ENCODE peak calls at places on chromosomes 2 and 18, in six cellular contexts. T is HS-5; D is AG04450; O is Calu3; K is activated CD8-positive, alpha-beta memory T cell treated with anti-CD3 and anti-CD28 coated beads, Interleukin-2, amount 50 U/mL, for 48 hours; I is stimulated activated CD4-positive, alpha-beta T cell treated with anti-CD3 and anti-CD28 coated beads, Interleukin-2, amount 100 ng/mL, for 24 hours. V is an unnamed sample.

GRCh38 chr2:39488450-39488849 is 51.4 kb upstream of the MAP4K3 start:
- DNase-seq in T (peak; percentile 73), O (peak; percentile 63), K (no peak), I (no peak), D (no peak), V (no peak)

GRCh38 chr18:10370716-10371115 is 83.7 kb upstream of the APCDD1 start:
- DNase-seq in T (no peak), K (no peak), O (no peak), D (no peak), I (no peak), V (no peak)

GRCh38 chr2:232795920-232796319 is 19.6 kb upstream of the KCNJ13 start:
- DNase-seq in T (no peak), O (no peak), I (no peak), K (no peak), D (no peak), V (no peak)

GRCh38 chr2:239792649-239793010 is 232.5 kb downstream of the NDUFA10 start:
- DNase-seq in T (no peak), D (no peak), O (no peak), K (peak; percentile 30), I (no peak), V (no peak)

GRCh38 chr2:215635788-215636139 is 199.9 kb upstream of the FN1 start:
- DNase-seq in O (peak; percentile 43), I (no peak), D (no peak), K (no peak), T (no peak), V (no peak)

GRCh38 chr2:21372654-21373053 is 248.9 kb downstream of the TDRD15 start:
- DNase-seq in T (no peak), I (no peak), D (no peak), O (no peak), K (no peak), V (no peak)

GRCh38 chr18:79941473-79942119 is 9.9 kb downstream of the SLC66A2 start:
- DNase-seq in D (no peak), T (no peak), O (no peak), K (peak; percentile 43), I (no peak), V (no peak)

GRCh38 chr2:205858781-205859478 is 176.6 kb downstream of the NRP2 start:
- DNase-seq in O (peak; percentile 30), K (no peak), T (no peak), I (no peak), D (no peak), V (no peak)

GRCh38 chr18:10485475-10485874 is 31.0 kb downstream of the APCDD1 start:
- DNase-seq in T (no peak), I (no peak), D (no peak), O (no peak), K (no peak), V (no peak)

GRCh38 chr2:75787532-75788132 is 76.9 kb upstream of the GCFC2 start:
- DNase-seq in I (no peak), K (no peak), D (no peak), O (no peak), T (no peak), V (no peak)

GRCh38 chr2:122471779-122472178 is 716.3 kb downstream of the TSN start:
- DNase-seq in O (no peak), D (no peak), I (no peak), K (no peak), T (no peak), V (no peak)

GRCh38 chr2:133082034-133082433 is 412.0 kb upstream of the LYPD1 start:
- DNase-seq in D (no peak), K (no peak), O (no peak), T (no peak), I (no peak), V (no peak)

GRCh38 chr2:159300586-159300985 is 14.1 kb upstream of the WDSUB1 start:
- DNase-seq in D (no peak), O (peak; percentile 51), K (no peak), T (no peak), I (no peak), V (no peak)

GRCh38 chr2:108958002-108958401 is 31.0 kb downstream of the EDAR start:
- DNase-seq in I (no peak), K (no peak), T (no peak), O (no peak), D (no peak), V (no peak)

GRCh38 chr2:95314964-95315611 is 17.9 kb downstream of the KCNIP3 start:
- DNase-seq in O (peak; percentile 78), T (no peak), D (no peak), K (no peak), I (no peak), V (peak; percentile 61)

GRCh38 chr2:168201722-168202121 is 45.7 kb downstream of the STK39 start:
- DNase-seq in O (no peak), I (no peak), K (no peak), D (no peak), T (no peak), V (no peak)

GRCh38 chr2:172403881-172404470 is 23.4 kb upstream of the ITGA6 start:
- DNase-seq in I (no peak), D (no peak), K (no peak), T (no peak), O (no peak), V (no peak)

GRCh38 chr2:136049991-136050573 is 64.7 kb upstream of the DARS1 start:
- DNase-seq in O (no peak), D (no peak), T (no peak), I (no peak), K (no peak), V (no peak)

GRCh38 chr18:63365909-63366269 is 1.1 kb downstream of the KDSR start:
- DNase-seq in T (no peak), D (no peak), O (no peak), I (peak; percentile 19), K (peak; percentile 57), V (no peak)

GRCh38 chr18:3135536-3135935 is 84.2 kb downstream of the MYOM1 start:
- DNase-seq in I (no peak), T (no peak), K (no peak), O (no peak), D (no peak), V (no peak)

GRCh38 chr2:17649026-17649425 is 104.6 kb downstream of the SMC6 start:
- DNase-seq in D (no peak), O (no peak), K (no peak), I (no peak), T (no peak), V (no peak)

GRCh38 chr2:74991977-74992376 is 33.5 kb downstream of the POLE4 start:
- DNase-seq in O (no peak), K (no peak), T (no peak), I (no peak), D (no peak), V (peak; percentile 31)

GRCh38 chr2:154698238-154698788 is at the start of gene KCNJ3:
- DNase-seq in D (no peak), I (no peak), O (peak; percentile 5), K (no peak), T (no peak), V (no peak)

GRCh38 chr2:38836801-38837200 is 38.9 kb downstream of the DHX57 start:
- DNase-seq in O (no peak), D (no peak), K (no peak), T (no peak), I (no peak), V (no peak)

GRCh38 chr2:161139098-161139987 is 20.9 kb upstream of the TANK start:
- DNase-seq in I (no peak), T (no peak), D (peak; percentile 23), O (no peak), K (no peak), V (no peak)

GRCh38 chr2:240594511-240595380 is 8.2 kb downstream of the CAPN10 start:
- DNase-seq in T (no peak), D (no peak), I (no peak), K (no peak), O (no peak), V (no peak)

GRCh38 chr2:33146112-33146511 is 199.4 kb downstream of the LTBP1 start:
- DNase-seq in I (no peak), D (no peak), O (no peak), T (no peak), K (no peak), V (no peak)

GRCh38 chr18:67583621-67584020 is 67.1 kb upstream of the DSEL start:
- DNase-seq in K (no peak), O (no peak), I (no peak), D (no peak), T (no peak), V (no peak)

GRCh38 chr18:56309104-56309503 is 329.3 kb downstream of the TXNL1 start:
- DNase-seq in I (no peak), D (no peak), T (no peak), O (no peak), K (no peak), V (no peak)

GRCh38 chr2:85577386-85578242 is at the start of gene VAMP8:
- DNase-seq in I (peak; percentile 71), O (peak; percentile 88), K (peak; percentile 81), D (no peak), T (no peak), V (no peak)

V was measured in HS-27A.